ENCODE peak calls at places on chromosome 7, in ten cellular contexts. W is right atrium auricular region, I is BJ, Q is fibroblast of mammary gland, A is NCI-H1105, F is pancreas, Z is Caco-2, N is caudate nucleus, C is ELF-1, R is IMR-90. E is an unnamed sample.

GRCh38 chr7:158525648-158526484 is 61.8 kb downstream of the PTPRN2 start:
- DNase-seq in I (no peak), R (no peak), C (no peak), N (no peak), Z (no peak), W (no peak), A (no peak), F (no peak), Q (no peak), E (no peak)

GRCh38 chr7:143811-144453 is 48.4 kb upstream of the FAM20C start:
- DNase-seq in Z (no peak), N (no peak), Q (no peak), W (no peak), F (no peak), C (no peak), A (no peak), R (no peak), I (no peak), E (no peak)

GRCh38 chr7:155665957-155666287 is 21.5 kb downstream of the RBM33 start:
- DNase-seq in R (peak; percentile 93), F (no peak), A (no peak), N (no peak), I (peak; percentile 72), Z (no peak), W (no peak), Q (peak; percentile 92), C (no peak), E (no peak)

GRCh38 chr7:20588678-20589077 is 26.8 kb upstream of the ABCB5 start:
- DNase-seq in I (no peak), W (no peak), A (no peak), R (no peak), Z (no peak), Q (no peak), N (no peak), F (no peak), C (no peak), E (no peak)

GRCh38 chr7:143487566-143487965 is 9.9 kb downstream of the TAS2R41 start:
- DNase-seq in C (no peak), N (no peak), Z (no peak), Q (peak; percentile 73), R (peak; percentile 62), W (peak; percentile 63), I (no peak), F (no peak), A (peak; percentile 56), E (no peak)

GRCh38 chr7:5406957-5407930 is 16.4 kb downstream of the TNRC18 start:
- DNase-seq in R (no peak), Z (no peak), C (peak; percentile 97), I (no peak), Q (no peak), N (no peak), A (no peak), W (no peak), F (no peak), E (no peak)

GRCh38 chr7:70779321-70779720 is 352.6 kb upstream of the GALNT17 start:
- DNase-seq in I (no peak), W (no peak), Z (no peak), C (no peak), R (no peak), Q (no peak), A (no peak), F (no peak), N (no peak), E (no peak)

GRCh38 chr7:105268511-105269392 is 120.0 kb downstream of the SRPK2 start:
- DNase-seq in C (no peak), W (no peak), R (peak; percentile 71), Q (peak; percentile 72), N (peak; percentile 64), Z (peak; percentile 7), A (no peak), I (no peak), F (no peak), E (peak; percentile 84)

GRCh38 chr7:131105294-131105802 is 222.3 kb upstream of the MKLN1 start:
- DNase-seq in C (peak; percentile 20), N (no peak), R (peak; percentile 11), Q (peak; percentile 22), A (no peak), F (no peak), Z (no peak), I (no peak), W (no peak), E (no peak)